ENCODE peak calls at places on chromosomes 2 and 18, in nine cellular contexts. N is astrocyte of the spinal cord, L is body of pancreas, H is KBM-7, C is left cardiac atrium, R is EL, J is fibroblast of gingiva, F is OCI-LY7, W is fibroblast of mammary gland. I is an unnamed sample.

GRCh38 chr2:233152541-233152940 is 92.4 kb downstream of the INPP5D start:
- DNase-seq in N (peak; percentile 25), L (peak; percentile 33), H (no peak), C (peak; percentile 87), R (no peak), J (peak; percentile 26), F (no peak), W (peak; percentile 25), I (peak; percentile 14)

GRCh38 chr18:60534539-60534938 is 162.0 kb upstream of the MC4R start:
- DNase-seq in N (peak; percentile 72), L (no peak), H (no peak), C (no peak), R (peak; percentile 45), J (peak; percentile 25), F (no peak), W (peak; percentile 51), I (peak; percentile 6)

GRCh38 chr2:218422403-218423086 is 3.6 kb downstream of the VIL1 start:
- DNase-seq in N (no peak), L (no peak), H (no peak), C (no peak), R (no peak), J (no peak), F (no peak), W (no peak), I (no peak)

GRCh38 chr18:3209859-3210569 is 9.8 kb downstream of the MYOM1 start:
- DNase-seq in N (no peak), L (no peak), H (no peak), C (no peak), R (no peak), J (no peak), F (no peak), W (no peak), I (no peak)

GRCh38 chr2:149741646-149742045 is 154.1 kb upstream of the MMADHC start:
- DNase-seq in N (peak; percentile 88), L (no peak), H (no peak), C (no peak), R (peak; percentile 93), J (peak; percentile 96), F (no peak), W (peak; percentile 95), I (peak; percentile 91)

GRCh38 chr2:143329288-143329687 is 200.1 kb downstream of the ARHGAP15 start:
- DNase-seq in N (no peak), L (no peak), H (no peak), C (no peak), R (no peak), J (no peak), F (no peak), W (no peak), I (no peak)

GRCh38 chr2:102273619-102274211 is 37.6 kb upstream of the IL1RL1 start:
- DNase-seq in N (peak; percentile 16), L (peak; percentile 44), H (no peak), C (no peak), R (no peak), J (peak; percentile 11), F (no peak), W (peak; percentile 65), I (no peak)

GRCh38 chr2:119011162-119011909 is 69.3 kb downstream of the MARCO start:
- DNase-seq in N (peak; percentile 19), L (peak; percentile 44), H (peak; percentile 31), C (peak; percentile 65), R (peak; percentile 35), J (no peak), F (no peak), W (peak; percentile 30), I (peak; percentile 4)

GRCh38 chr2:172710584-172711024 is 25.0 kb upstream of the RAPGEF4 start:
- DNase-seq in N (peak; percentile 91), L (peak; percentile 34), H (peak; percentile 67), C (no peak), R (peak; percentile 77), J (peak; percentile 87), F (peak; percentile 34), W (peak; percentile 87), I (peak; percentile 60)

GRCh38 chr2:69340101-69340775 is 46.8 kb downstream of the GFPT1 start:
- DNase-seq in N (no peak), L (no peak), H (no peak), C (no peak), R (peak; percentile 61), J (peak; percentile 58), F (no peak), W (peak; percentile 23), I (peak; percentile 14)

GRCh38 chr2:203790134-203790533 is 77.4 kb upstream of the CTLA4 start:
- DNase-seq in N (peak; percentile 43), L (no peak), H (no peak), C (no peak), R (peak; percentile 67), J (no peak), F (no peak), W (peak; percentile 75), I (no peak)